ENCODE peak calls at places on chromosomes 5 and 9, in ten cellular contexts. J is WERI-Rb-1; P is stimulated activated CD4-positive, alpha-beta T cell treated with anti-CD3 and anti-CD28 coated beads, Interleukin-2, amount 100 ng/mL, for 48 hours; A is NCI-H2081; N is effector CD4-positive, alpha-beta T cell; S is fibroblast of mammary gland; H is HTR-8/SVneo; Q is heart left ventricle; C is suprapubic skin; E is Ammon's horn. O is an unnamed sample.

GRCh38 chr9:105039180-105039799 is 111.3 kb upstream of the ABCA1 start:
- DNase-seq in H (no peak), Q (no peak), P (no peak), N (no peak), C (no peak), S (no peak), J (no peak), E (no peak), A (no peak), O (no peak)

GRCh38 chr5:107704686-107705389 is 34.1 kb upstream of the EFNA5 start:
- DNase-seq in H (no peak), J (peak), P (no peak), Q (no peak), C (no peak), E (no peak), N (no peak), S (peak), A (no peak), O (no peak)

GRCh38 chr5:85334-85995 is 6.5 kb upstream of the PLEKHG4B start:
- DNase-seq in Q (no peak), S (no peak), E (no peak), C (no peak), N (no peak), H (no peak), J (no peak), A (peak), P (no peak), O (no peak)

GRCh38 chr9:22238809-22239684 is 207.6 kb upstream of the DMRTA1 start:
- DNase-seq in N (no peak), E (no peak), A (peak), C (no peak), Q (no peak), S (peak), H (no peak), P (no peak), J (no peak), O (no peak)

GRCh38 chr9:116859763-116860162 is 172.7 kb downstream of the TRIM32 start:
- DNase-seq in C (no peak), Q (no peak), N (no peak), S (no peak), P (no peak), J (no peak), E (no peak), H (no peak), A (no peak), O (no peak)

GRCh38 chr9:111161015-111161415 is 122.7 kb upstream of the LPAR1 start:
- DNase-seq in N (no peak), C (no peak), H (no peak), A (no peak), E (no peak), S (peak), J (no peak), P (no peak), Q (no peak), O (no peak)

GRCh38 chr5:92713361-92713875 is 867.6 kb downstream of the NR2F1-AS1 start:
- DNase-seq in Q (no peak), N (no peak), A (no peak), E (no peak), H (no peak), J (no peak), P (no peak), S (no peak), C (no peak), O (no peak)

GRCh38 chr9:92668746-92669526 is 995 bp downstream of the IPPK start:
- DNase-seq in E (no peak), N (no peak), J (peak), P (peak), Q (peak), H (peak), A (no peak), C (peak), S (peak), O (peak)

GRCh38 chr5:125038477-125038876 is 292.0 kb upstream of the ZNF608 start:
- DNase-seq in H (no peak), A (no peak), P (no peak), Q (no peak), J (peak), N (no peak), C (no peak), E (no peak), S (no peak), O (no peak)

GRCh38 chr5:22044229-22044628 is 808.9 kb downstream of the CDH12 start:
- DNase-seq in S (no peak), C (no peak), N (no peak), P (no peak), A (no peak), E (no peak), H (no peak), Q (no peak), J (no peak), O (no peak)

GRCh38 chr9:89657765-89658164 is 53.0 kb downstream of the GADD45G start:
- DNase-seq in J (no peak), A (no peak), S (no peak), H (no peak), Q (no peak), C (no peak), E (no peak), P (no peak), N (no peak), O (no peak)

GRCh38 chr5:165143727-165144210 is 1638.3 kb downstream of the MAT2B start:
- DNase-seq in J (no peak), A (no peak), P (no peak), C (no peak), H (no peak), Q (no peak), S (no peak), E (no peak), N (no peak), O (no peak)

GRCh38 chr5:76958976-76959767 is 6.3 kb downstream of the CRHBP start:
- DNase-seq in S (peak), H (peak), E (no peak), A (no peak), J (no peak), Q (no peak), N (no peak), C (no peak), P (no peak), O (no peak)

GRCh38 chr9:135295556-135296300 is 183.9 kb upstream of the PPP1R26 start:
- DNase-seq in J (peak), H (no peak), A (no peak), C (peak), Q (no peak), E (no peak), P (no peak), N (no peak), S (no peak), O (no peak)

GRCh38 chr9:115649991-115650472 is 503.6 kb upstream of the PAPPA start:
- DNase-seq in Q (peak), S (peak), A (no peak), H (no peak), P (no peak), C (peak), N (no peak), J (no peak), E (peak), O (peak)

GRCh38 chr5:75536694-75537360 is 25.1 kb downstream of the POLK start:
- DNase-seq in S (no peak), H (no peak), E (no peak), Q (no peak), P (no peak), C (no peak), N (no peak), J (no peak), A (no peak), O (no peak)

GRCh38 chr9:71819115-71819739 is 50.9 kb upstream of the CEMIP2 start:
- DNase-seq in J (peak), H (no peak), A (peak), Q (no peak), E (peak), N (peak), P (peak), C (no peak), S (peak), O (no peak)

GRCh38 chr9:92393686-92394085 is 10.7 kb downstream of the OGN start:
- DNase-seq in N (no peak), J (no peak), S (peak), P (no peak), E (no peak), A (no peak), Q (no peak), C (no peak), H (no peak), O (no peak)

GRCh38 chr9:2260401-2261306 is 245.5 kb downstream of the SMARCA2 start:
- DNase-seq in E (peak), J (no peak), S (peak), H (no peak), Q (no peak), N (no peak), P (no peak), A (peak), C (no peak), O (no peak)

GRCh38 chr5:176389114-176389768 is 690 bp downstream of the HIGD2A start:
- DNase-seq in J (no peak), C (no peak), A (no peak), E (no peak), S (no peak), P (no peak), Q (no peak), N (no peak), H (no peak), O (no peak)

GRCh38 chr5:8461543-8461942 is 592.6 kb downstream of the MTRR start:
- DNase-seq in C (no peak), S (no peak), P (no peak), E (no peak), J (no peak), A (peak), H (no peak), Q (no peak), N (no peak), O (no peak)

GRCh38 chr9:115553082-115553481 is 435.1 kb upstream of the TNC start:
- DNase-seq in H (no peak), J (no peak), E (no peak), Q (no peak), S (no peak), C (no peak), P (no peak), N (no peak), A (no peak), O (no peak)

GRCh38 chr9:105686936-105687335 is 7.4 kb upstream of the TMEM38B start:
- DNase-seq in C (no peak), J (no peak), N (no peak), Q (no peak), A (no peak), E (no peak), P (no peak), S (no peak), H (no peak), O (no peak)

GRCh38 chr9:98222885-98223640 is 30.6 kb upstream of the CORO2A start:
- DNase-seq in S (peak), C (no peak), N (no peak), A (no peak), P (no peak), E (no peak), J (no peak), Q (no peak), H (peak), O (no peak)

GRCh38 chr5:158468444-158468843 is 609.5 kb upstream of the CLINT1 start:
- DNase-seq in N (no peak), S (no peak), C (no peak), A (no peak), H (no peak), J (no peak), Q (no peak), E (no peak), P (no peak), O (no peak)

GRCh38 chr5:115898656-115899055 is 56.9 kb downstream of the AP3S1 start:
- DNase-seq in N (no peak), C (no peak), E (no peak), J (no peak), A (no peak), H (no peak), S (no peak), Q (no peak), P (no peak), O (no peak)